ENCODE peak calls at places on chromosomes 4 and X, in nine cellular contexts. V is hepatocyte; U is GM12878; G is CD8-positive, alpha-beta T cell; Q is body of pancreas; O is GM23248; H is PC-3; J is IMR-90; W is Caco-2. A is an unnamed sample. For H3K4me1 and H3K9me3, the result is how much of the 10 kb centered on the place peaks cover.

GRCh38 chrX:42119076-42119475 is 195.7 kb upstream of the CASK start:
- DNase-seq in J (peak), W (peak), H (peak), Q (no peak), U (no peak), O (peak), V (peak), G (no peak), A (no peak)

GRCh38 chr4:147479817-147480216 is 1.1 kb upstream of the EDNRA start:
- DNase-seq in Q (no peak), O (peak), U (no peak), G (no peak), W (no peak), V (no peak), J (peak), H (no peak), A (no peak)

GRCh38 chr4:145299380-145300076 is 119.1 kb upstream of the OTUD4 start:
- DNase-seq in Q (no peak), G (peak), V (no peak), W (no peak), U (peak), J (peak), O (peak), H (peak), A (no peak)

GRCh38 chr4:103996059-103996458 is 276.3 kb upstream of the TACR3 start:
- DNase-seq in U (no peak), J (no peak), H (peak), Q (no peak), V (peak), W (no peak), O (no peak), G (no peak), A (no peak)

GRCh38 chr4:148300877-148301276 is 141.3 kb downstream of the NR3C2 start:
- DNase-seq in J (no peak), Q (no peak), U (no peak), O (no peak), W (peak), H (no peak), G (no peak), V (no peak), A (no peak)

GRCh38 chrX:40922307-40922706 is 162.9 kb upstream of the USP9X start:
- DNase-seq in W (peak), Q (no peak), U (no peak), V (peak), H (peak), G (no peak), J (peak), O (peak), A (no peak)

GRCh38 chr4:102308032-102308799 is 37.1 kb downstream of the SLC39A8 start:
- DNase-seq in V (no peak), Q (no peak), J (no peak), W (no peak), U (no peak), H (no peak), O (peak), G (no peak), A (no peak)

GRCh38 chr4:20483416-20483815 is 216.8 kb upstream of the PACRGL start:
- DNase-seq in J (peak), W (no peak), U (no peak), O (no peak), V (no peak), G (no peak), H (no peak), Q (no peak), A (no peak)

GRCh38 chr4:184485279-184485678 is 10.9 kb upstream of the IRF2 start:
- DNase-seq in H (no peak), V (no peak), O (no peak), W (no peak), G (no peak), U (no peak), J (no peak), Q (no peak), A (no peak)

GRCh38 chr4:22486276-22486675 is 29.6 kb downstream of the ADGRA3 start:
- DNase-seq in W (no peak), J (no peak), Q (no peak), O (no peak), G (no peak), U (no peak), H (no peak), V (no peak), A (no peak)

GRCh38 chr4:48944659-48945290 is 38.2 kb upstream of the OCIAD2 start:
- DNase-seq in V (no peak), Q (peak), O (no peak), J (no peak), G (peak), U (no peak), H (peak), W (peak), A (no peak)

GRCh38 chr4:6769984-6770420 is 12.5 kb upstream of the KIAA0232 start:
- DNase-seq in W (no peak), H (no peak), G (no peak), J (no peak), Q (no peak), V (no peak), O (no peak), U (no peak), A (no peak)
- H3K4me1 ChIP-seq in W (under half), H (under half), G (under half), J (under half), Q (under half), V (under half), O (under half), U (under half), A (under half)

GRCh38 chr4:126361287-126361686 is 1046.5 kb downstream of the FAT4 start:
- DNase-seq in U (no peak), O (no peak), V (no peak), W (no peak), G (no peak), H (no peak), J (no peak), Q (no peak), A (no peak)

GRCh38 chr4:126354784-126355183 is 1040.0 kb downstream of the FAT4 start:
- DNase-seq in Q (no peak), V (no peak), J (no peak), W (no peak), U (no peak), H (peak), O (no peak), G (no peak), A (no peak)

GRCh38 chr4:126358041-126358440 is 1043.3 kb downstream of the FAT4 start:
- DNase-seq in O (no peak), H (no peak), U (no peak), G (no peak), W (no peak), V (no peak), J (no peak), Q (no peak), A (no peak)
- H3K9me3 ChIP-seq in O (under half), H (under half), U (under half), G (under half), W (under half), V (under half), J (under half), Q (under half), A (under half)

DNA sequence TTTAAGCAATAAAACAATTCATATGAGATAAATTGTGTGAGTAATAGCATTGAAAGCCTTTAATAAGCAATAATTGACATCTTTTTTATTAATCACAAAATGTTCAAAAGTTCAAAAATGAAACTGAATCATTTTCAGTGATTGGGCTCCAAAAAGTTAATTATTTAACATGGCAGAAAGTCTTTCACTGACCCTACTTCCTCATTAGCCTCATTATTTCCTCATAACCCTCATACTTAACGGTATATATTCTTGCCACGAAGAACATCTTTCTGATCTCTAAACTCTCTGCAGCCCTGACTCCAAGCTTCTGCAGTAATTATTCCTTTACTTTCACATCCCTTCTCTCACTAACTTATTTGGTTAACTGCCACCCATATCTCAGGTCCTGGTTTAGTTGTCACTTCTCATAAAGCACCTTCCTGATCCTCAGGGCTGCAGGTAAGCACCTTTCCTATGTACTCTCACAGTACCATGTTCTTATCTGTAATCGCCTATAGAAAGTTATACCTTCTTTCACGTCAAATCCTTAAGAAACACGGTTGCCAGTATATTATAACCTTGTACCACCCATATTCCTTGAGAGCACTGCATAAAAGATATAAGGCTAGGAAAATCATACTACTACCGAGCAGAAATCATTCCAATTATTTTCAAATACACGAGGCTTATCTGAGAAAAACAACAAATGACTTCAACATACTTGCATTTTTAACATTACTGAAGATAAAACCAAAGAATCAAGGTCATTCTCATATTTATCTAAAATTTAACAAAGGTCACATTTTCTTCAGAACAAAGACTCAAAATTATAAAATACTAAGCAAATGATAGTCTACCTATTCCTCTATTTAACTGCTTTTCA is 72.2 kb downstream of the PPP3CA start:
- DNase-seq in W (peak), H (no peak), Q (no peak), J (no peak), V (no peak), U (no peak), G (no peak), O (no peak), A (no peak)
- H3K4me3 ChIP-seq in W (no peak), H (no peak), Q (no peak), J (no peak), V (no peak), U (no peak), G (no peak), O (no peak), A (no peak)

DNA sequence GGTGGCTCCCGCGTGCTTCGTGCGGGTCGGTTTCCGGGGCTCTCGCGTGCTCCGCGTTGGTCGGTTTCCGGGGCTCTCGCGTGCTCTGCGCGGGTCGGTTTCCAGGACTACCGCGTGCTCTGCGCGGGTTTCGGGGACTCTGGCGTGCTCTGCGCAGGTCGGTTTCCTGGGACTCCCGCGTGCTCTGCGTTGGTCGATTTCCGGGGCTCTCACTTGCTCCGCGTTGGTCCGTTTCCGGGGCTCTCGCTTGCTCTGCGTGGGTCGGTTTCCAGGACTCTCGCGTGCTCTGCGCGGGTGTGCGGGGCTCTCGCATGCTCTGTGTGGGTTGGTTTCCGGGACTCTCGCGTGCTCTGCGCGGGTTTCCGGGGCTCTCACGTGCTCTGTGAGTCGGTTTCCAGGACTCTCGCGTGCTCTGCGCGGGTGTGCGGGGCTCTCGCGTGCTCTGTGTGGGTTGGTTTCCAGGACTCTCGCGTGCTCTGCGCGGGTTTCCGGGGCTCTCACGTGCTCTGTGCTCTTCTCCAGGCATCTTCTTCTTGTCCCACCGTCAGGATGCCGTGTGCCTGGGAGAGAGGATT is 109.9 kb upstream of the LRPAP1 start:
- DNase-seq in G (no peak), Q (no peak), W (no peak), U (no peak), O (no peak), J (no peak), V (no peak), H (no peak), A (no peak)
- H3K4me1 ChIP-seq in G (under half), Q (under half), W (under half), U (under half), O (under half), J (under half), V (under half), H (under half), A (under half)

DNA sequence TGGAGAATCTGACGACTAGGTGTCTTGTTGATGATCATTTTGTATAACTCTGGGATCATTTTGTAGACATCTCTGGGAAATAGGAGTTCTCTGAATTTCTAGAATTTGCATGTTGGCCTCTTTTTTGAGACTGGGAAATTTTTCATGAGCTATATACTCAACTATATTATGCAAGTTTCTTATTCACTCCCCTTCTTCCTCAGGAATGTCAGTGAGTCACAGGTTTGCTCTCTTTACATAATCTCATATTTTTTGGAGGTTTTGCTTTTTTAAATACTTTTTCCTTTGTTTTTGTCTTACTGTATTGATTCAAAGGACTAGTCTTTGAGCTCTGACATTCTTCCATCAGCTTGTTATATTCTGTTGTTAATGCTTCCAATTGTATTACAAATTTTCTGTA is 1324.2 kb downstream of the TECRL start:
- DNase-seq in G (no peak), O (no peak), W (no peak), U (no peak), H (peak), Q (no peak), J (no peak), V (no peak), A (no peak)
- H3K9me3 ChIP-seq in G (under half), O (under half), W (under half), U (under half), H (under half), Q (under half), J (under half), V (under half), A (under half)

GRCh38 chr4:108813261-108813660 is 50.4 kb upstream of the ETNPPL start:
- DNase-seq in O (no peak), Q (no peak), V (no peak), J (no peak), U (no peak), W (no peak), H (no peak), G (no peak), A (no peak)
- H3K4me3 ChIP-seq in O (no peak), Q (no peak), V (no peak), J (no peak), U (no peak), W (no peak), H (no peak), G (no peak), A (no peak)